ENCODE peak calls at places on chromosomes 12 and 14, in eight cellular contexts. Z, T, G, F, I, X, J and B are unnamed samples.

GRCh38 chr14:84340938-84341337 is 1189.0 kb upstream of the FLRT2 start:
- DNase-seq in T (no peak), I (no peak), F (peak; percentile 8), Z (no peak), X (no peak), J (no peak), G (peak; percentile 25), B (no peak)

GRCh38 chr14:21096438-21096837 is 2.0 kb downstream of the ZNF219 start:
- DNase-seq in J (no peak), T (no peak), I (no peak), G (no peak), Z (no peak), X (no peak), F (no peak), B (no peak)

GRCh38 chr12:109760930-109761630 is 47.5 kb downstream of the FAM222A start:
- DNase-seq in T (no peak), I (no peak), Z (no peak), G (no peak), J (no peak), F (no peak), X (peak; percentile 24), B (no peak)

GRCh38 chr12:3083949-3084348 is 6.8 kb downstream of the TSPAN9 start:
- DNase-seq in Z (no peak), F (no peak), X (no peak), I (peak; percentile 41), J (no peak), G (no peak), T (no peak), B (no peak)

GRCh38 chr12:120960657-120961056 is 17.7 kb upstream of the HNF1A start:
- DNase-seq in G (no peak), Z (no peak), F (no peak), T (no peak), I (no peak), X (no peak), J (no peak), B (no peak)

GRCh38 chr12:110424237-110424636 is 20.7 kb upstream of the ANAPC7 start:
- DNase-seq in F (no peak), T (no peak), X (no peak), G (no peak), I (no peak), Z (no peak), J (no peak), B (no peak)

GRCh38 chr12:59780605-59781135 is 184.8 kb downstream of the SLC16A7 start:
- DNase-seq in J (no peak), G (peak; percentile 34), Z (peak; percentile 65), X (no peak), I (no peak), T (peak; percentile 7), F (peak; percentile 21), B (no peak)

GRCh38 chr12:65967696-65968095 is 143.4 kb downstream of the HMGA2 start:
- DNase-seq in T (no peak), X (no peak), F (no peak), G (no peak), J (no peak), Z (no peak), I (no peak), B (no peak)

GRCh38 chr14:102777711-102778615 is 714 bp downstream of the TRAF3 start:
- DNase-seq in F (peak; percentile 37), Z (peak; percentile 36), T (no peak), J (peak; percentile 23), G (peak; percentile 49), I (peak; percentile 27), X (no peak), B (no peak)

GRCh38 chr14:78674820-78675219 is 504.6 kb downstream of the NRXN3 start:
- DNase-seq in F (no peak), J (no peak), T (no peak), G (no peak), X (no peak), I (no peak), Z (no peak), B (no peak)

DNA sequence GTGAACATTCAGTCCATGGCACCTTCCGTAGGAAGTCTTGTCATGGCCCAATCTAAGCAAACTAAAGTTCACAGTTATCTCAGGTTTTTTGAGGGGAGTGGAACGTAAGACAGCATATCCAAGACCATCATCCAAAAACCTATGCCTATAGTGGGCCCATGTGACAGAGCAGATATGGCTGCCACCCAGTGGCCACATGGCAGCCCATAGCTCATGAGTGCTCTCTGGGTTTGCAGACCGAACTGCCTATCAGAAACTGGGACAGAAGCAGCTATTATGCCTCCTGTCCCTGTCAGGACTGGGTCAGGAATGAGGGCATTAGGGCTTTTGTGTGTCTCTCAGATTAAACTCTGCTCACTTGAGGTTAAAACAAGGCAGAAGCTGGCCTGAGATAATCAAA is 503.7 kb downstream of the NRXN3 start:
- DNase-seq in X (no peak), F (no peak), J (no peak), T (no peak), Z (no peak), G (no peak), I (no peak), B (no peak)
- TF ChIP-seq CTCF in X (no peak), F (no peak), J (no peak), T (no peak), Z (no peak), G (no peak), I (no peak), B (no peak)

GRCh38 chr12:51087818-51088217 is 4.4 kb upstream of the CSRNP2 start:
- DNase-seq in F (no peak), I (no peak), Z (no peak), X (no peak), J (no peak), G (no peak), T (no peak), B (no peak)
- H3K4me1 ChIP-seq in F (no peaks in the 10 kb centered on the region), I (no peaks in the 10 kb centered on the region), Z (no peaks in the 10 kb centered on the region), X (peaks cover 4% of the 10 kb centered on the region), J (peaks cover under 1% of the 10 kb centered on the region), G (no peaks in the 10 kb centered on the region), T (no peaks in the 10 kb centered on the region), B (no peaks in the 10 kb centered on the region)

DNA sequence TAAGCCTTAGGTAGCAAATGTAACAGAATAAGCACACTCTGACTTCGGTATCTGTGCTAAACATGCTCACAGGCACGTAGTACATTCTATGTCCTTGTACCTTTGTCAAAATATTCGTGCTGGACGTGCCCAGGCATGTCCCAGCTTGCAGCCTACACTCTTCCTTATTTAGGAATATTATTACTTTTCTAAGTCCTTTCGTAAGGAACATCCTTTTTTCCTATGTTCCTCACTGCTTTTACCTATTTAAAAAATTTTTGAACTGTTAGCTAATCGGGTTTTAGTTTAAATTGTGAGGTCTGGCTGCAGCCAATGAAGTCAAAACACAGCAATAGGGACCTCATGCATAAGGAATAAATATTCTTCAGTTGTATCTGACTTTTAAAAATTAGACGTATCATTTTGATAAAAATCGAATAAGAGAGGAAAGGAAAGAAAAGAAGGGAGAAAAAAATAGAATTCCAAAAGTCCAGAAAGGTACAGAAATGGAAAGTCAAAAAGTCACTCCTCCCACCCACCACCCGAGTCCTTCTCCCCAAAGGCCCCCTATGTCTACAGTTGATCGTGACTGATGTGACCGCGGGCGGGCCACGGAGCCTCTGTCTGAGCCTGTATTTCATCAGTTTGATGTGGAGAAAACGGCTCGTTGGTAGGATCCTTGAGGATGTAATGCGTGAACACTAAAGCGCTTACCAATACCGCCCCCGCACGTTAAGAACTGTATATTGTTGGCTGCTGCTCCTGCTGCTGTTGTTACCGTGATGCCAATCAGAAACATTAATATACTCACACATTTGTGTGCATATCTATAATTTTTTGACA is 24.4 kb upstream of the UBC start:
- DNase-seq in I (peak; percentile 51), Z (peak; percentile 81), T (peak; percentile 78), X (peak; percentile 66), G (peak; percentile 86), F (peak; percentile 91), J (peak; percentile 61), B (no peak)
- TF ChIP-seq CTCF in I (peak; percentile 64), Z (peak; percentile 30), T (peak; percentile 67), X (peak; percentile 49), G (peak; percentile 54), F (peak; percentile 59), J (peak; percentile 53), B (no peak)

DNA sequence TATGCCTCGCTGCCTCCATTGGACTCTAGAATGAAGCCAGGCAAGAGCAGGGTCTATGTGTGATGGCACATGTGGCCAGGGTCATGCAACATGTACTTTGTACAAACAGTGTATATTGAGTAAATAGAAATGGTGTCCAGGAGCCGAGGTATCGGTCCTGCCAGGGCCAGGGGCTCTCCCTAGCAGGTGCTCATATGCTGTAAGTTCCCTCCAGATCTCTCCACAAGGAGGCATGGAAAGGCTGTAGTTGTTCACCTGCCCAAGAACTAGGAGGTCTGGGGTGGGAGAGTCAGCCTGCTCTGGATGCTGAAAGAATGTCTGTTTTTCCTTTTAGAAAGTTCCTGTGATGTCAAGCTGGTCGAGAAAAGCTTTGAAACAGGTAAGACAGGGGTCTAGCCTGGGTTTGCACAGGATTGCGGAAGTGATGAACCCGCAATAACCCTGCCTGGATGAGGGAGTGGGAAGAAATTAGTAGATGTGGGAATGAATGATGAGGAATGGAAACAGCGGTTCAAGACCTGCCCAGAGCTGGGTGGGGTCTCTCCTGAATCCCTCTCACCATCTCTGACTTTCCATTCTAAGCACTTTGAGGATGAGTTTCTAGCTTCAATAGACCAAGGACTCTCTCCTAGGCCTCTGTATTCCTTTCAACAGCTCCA is 39.6 kb downstream of the DAD1 start:
- DNase-seq in T (no peak), F (no peak), G (no peak), Z (no peak), I (no peak), J (no peak), X (no peak), B (no peak)
- H3K4me1 ChIP-seq in T (peaks cover 8% of the 10 kb centered on the region), F (peaks cover 37% of the 10 kb centered on the region), G (peaks cover 13% of the 10 kb centered on the region), Z (no peaks in the 10 kb centered on the region), I (peaks cover 30% of the 10 kb centered on the region), J (peaks cover 96% of the 10 kb centered on the region), X (peaks cover 37% of the 10 kb centered on the region), B (no peaks in the 10 kb centered on the region)

GRCh38 chr14:104522926-104523545 is 56.5 kb upstream of the C14orf180 start:
- DNase-seq in G (no peak), J (no peak), F (no peak), T (no peak), Z (no peak), X (no peak), I (no peak), B (no peak)
- TF ChIP-seq CTCF in G (no peak), J (no peak), F (no peak), T (no peak), Z (no peak), X (no peak), I (no peak), B (no peak)

DNA sequence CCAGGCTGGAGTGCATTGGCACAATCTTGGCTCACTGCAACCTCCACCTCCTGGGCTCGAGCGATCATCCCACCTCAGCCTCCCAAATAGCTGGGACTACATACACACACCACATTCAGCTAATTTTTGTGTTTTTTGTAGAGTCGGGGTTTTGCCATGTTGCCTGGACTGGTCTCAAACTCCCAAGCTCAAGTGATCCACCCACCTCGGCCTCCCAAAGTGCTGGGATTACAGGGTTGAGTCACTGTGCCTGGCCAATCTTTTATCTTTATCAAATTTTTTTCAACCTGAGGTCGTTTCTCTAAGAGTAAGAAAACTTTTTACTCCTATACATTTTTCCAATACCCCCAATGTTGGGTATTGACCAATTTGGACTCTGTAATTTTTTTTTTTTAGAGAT is 40.0 kb upstream of the NAP1L1 start:
- DNase-seq in Z (no peak), F (no peak), J (no peak), I (no peak), X (no peak), G (peak; percentile 35), T (no peak), B (no peak)
- H3K4me1 ChIP-seq in Z (no peaks in the 10 kb centered on the region), F (no peaks in the 10 kb centered on the region), J (no peaks in the 10 kb centered on the region), I (no peaks in the 10 kb centered on the region), X (no peaks in the 10 kb centered on the region), G (peaks cover 4% of the 10 kb centered on the region), T (no peaks in the 10 kb centered on the region), B (no peaks in the 10 kb centered on the region)